ENCODE peak calls at places on chromosomes 4 and X, in seven cellular contexts. S is cardiac fibroblast, Z is lower leg skin, O is AG09309, Q is AG04449, V is choroid plexus epithelial cell, X is fibroblast of mammary gland. K is an unnamed sample.
A peak's percentile ranks its signal among the peaks of the same experiment; 100 is the strongest.

GRCh38 chrX:39907964-39908616 is 189.7 kb downstream of the BCOR start:
- DNase-seq in X (peak; percentile 94), Q (peak; percentile 88), V (peak; percentile 82), S (peak; percentile 89), O (peak; percentile 84), Z (no peak), K (peak; percentile 74)

GRCh38 chr4:184453402-184454160 is 20.8 kb downstream of the IRF2 start:
- DNase-seq in O (no peak), V (peak; percentile 94), X (peak; percentile 85), Q (peak; percentile 80), S (peak; percentile 88), Z (no peak), K (peak; percentile 47)

GRCh38 chrX:131816551-131817136 is 206.5 kb upstream of the STK26 start:
- DNase-seq in Z (peak; percentile 92), V (no peak), S (no peak), X (peak; percentile 75), Q (no peak), O (peak; percentile 71), K (peak; percentile 90)

GRCh38 chrX:73847991-73848390 is 285.0 kb downstream of the CHIC1 start:
- DNase-seq in S (no peak), Q (no peak), Z (no peak), O (no peak), X (no peak), V (peak; percentile 2), K (no peak)

GRCh38 chr4:140152760-140153418 is 1.1 kb downstream of the MAML3 start:
- DNase-seq in S (peak; percentile 60), Z (peak; percentile 94), V (peak; percentile 61), Q (no peak), X (peak; percentile 38), O (no peak), K (peak; percentile 52)

GRCh38 chr4:24693636-24694035 is 101.7 kb upstream of the SOD3 start:
- DNase-seq in V (no peak), X (no peak), S (peak; percentile 29), Z (no peak), Q (no peak), O (no peak), K (no peak)

GRCh38 chrX:57951666-57952319 is 41.5 kb upstream of the ZXDA start:
- DNase-seq in S (no peak), V (no peak), Q (no peak), X (no peak), Z (no peak), O (no peak), K (no peak)

GRCh38 chrX:12988797-12989196 is 13.9 kb downstream of the TMSB4X start:
- DNase-seq in Q (no peak), S (peak; percentile 66), Z (no peak), O (no peak), V (peak; percentile 86), X (peak; percentile 63), K (peak; percentile 68)

GRCh38 chrX:48470833-48471118 is 716 bp upstream of the SLC38A5 start:
- DNase-seq in V (no peak), S (no peak), O (no peak), X (no peak), Z (no peak), Q (no peak), K (no peak)

GRCh38 chr4:65645185-65645584 is 25.1 kb downstream of the EPHA5 start:
- DNase-seq in Z (no peak), X (no peak), S (peak; percentile 53), V (peak; percentile 78), O (no peak), Q (peak; percentile 44), K (no peak)

GRCh38 chrX:107603433-107604159 is 24.7 kb upstream of the PRPS1 start:
- DNase-seq in Q (no peak), Z (no peak), V (no peak), X (no peak), O (no peak), S (no peak), K (no peak)

GRCh38 chr4:43316813-43317212 is 424.3 kb downstream of the GRXCR1 start:
- DNase-seq in Q (no peak), O (no peak), S (no peak), V (no peak), X (peak; percentile 82), Z (no peak), K (no peak)

GRCh38 chrX:47662144-47662657 is 3.2 kb upstream of the UXT start:
- DNase-seq in Z (no peak), V (peak; percentile 95), X (peak; percentile 98), O (peak; percentile 74), S (peak; percentile 87), Q (peak; percentile 90), K (no peak)

GRCh38 chrX:121902463-121902862 is 855.1 kb downstream of the GLUD2 start:
- DNase-seq in V (no peak), Q (no peak), S (peak; percentile 2), O (no peak), X (no peak), Z (no peak), K (no peak)

GRCh38 chr4:165288226-165288625 is 39.2 kb upstream of the MSMO1 start:
- DNase-seq in Z (no peak), X (no peak), S (no peak), Q (no peak), O (no peak), V (no peak), K (no peak)

GRCh38 chrX:15194136-15194535 is 75.7 kb downstream of the ASB9 start:
- DNase-seq in O (no peak), Z (no peak), Q (no peak), V (no peak), S (no peak), X (peak; percentile 56), K (no peak)

GRCh38 chr4:118981171-118981838 is 92.7 kb downstream of the SYNPO2 start:
- DNase-seq in V (peak; percentile 47), Z (no peak), X (peak; percentile 37), Q (peak; percentile 64), S (no peak), O (no peak), K (no peak)

GRCh38 chrX:1165535-1166196 is 46.8 kb downstream of the CRLF2 start:
- DNase-seq in S (peak; percentile 0), X (no peak), V (peak; percentile 5), Z (peak; percentile 50), O (no peak), Q (no peak), K (no peak)
- H3K4me3 ChIP-seq in S (no peak overlapping the region), X (no peak overlapping the region), V (no peak overlapping the region), Z (no peak overlapping the region), O (no peak overlapping the region), Q (no peak overlapping the region), K (no peak overlapping the region)

DNA sequence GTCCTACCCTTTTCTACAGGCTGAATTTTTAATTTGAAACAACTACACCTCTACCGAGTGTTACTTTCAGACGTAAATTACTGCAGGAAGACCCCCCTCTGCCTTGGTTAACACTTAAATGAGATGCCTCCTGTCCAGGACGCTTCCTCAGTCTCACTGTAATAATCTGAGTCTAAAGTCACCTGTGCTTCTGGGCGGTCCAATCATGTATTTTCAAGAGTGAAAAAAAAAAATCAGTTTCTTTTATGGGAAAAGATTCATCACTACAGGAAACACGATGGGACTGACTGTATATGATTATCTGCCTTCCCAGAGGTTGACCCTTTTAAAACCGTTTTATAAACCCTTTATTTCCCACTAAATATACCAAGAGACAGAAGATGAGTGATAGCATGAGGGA is 776 bp downstream of the RBM47 start:
- DNase-seq in S (no peak), Z (no peak), V (no peak), X (no peak), Q (no peak), O (no peak), K (no peak)
- H3K4me3 ChIP-seq in S (peak overlapping the region; percentile 60), Z (no peak overlapping the region), V (peak overlapping the region; percentile 70), X (peak overlapping the region; percentile 60), Q (peak overlapping the region; percentile 61), O (peak overlapping the region; percentile 70), K (no peak overlapping the region)

GRCh38 chr4:157075811-157076577 is at the start of gene GLRB:
- DNase-seq in O (no peak), V (peak; percentile 5), Q (no peak), S (peak; percentile 22), Z (no peak), X (no peak), K (no peak)
- H3K4me3 ChIP-seq in O (peak within 1 kb of the TSS; percentile 90), V (peak within 1 kb of the TSS; percentile 79), Q (peak within 1 kb of the TSS; percentile 73), S (peak within 1 kb of the TSS; percentile 79), Z (peak within 1 kb of the TSS; percentile 52), X (peak within 1 kb of the TSS; percentile 69), K (peak within 1 kb of the TSS; percentile 78)

GRCh38 chr4:133148690-133149363 is at the start of gene PCDH10:
- DNase-seq in S (peak; percentile 96), X (peak; percentile 78), Q (peak; percentile 34), V (peak; percentile 97), Z (peak; percentile 96), O (peak; percentile 40), K (peak; percentile 84)
- H3K4me3 ChIP-seq in S (peak within 1 kb of the TSS; percentile 55), X (peak within 1 kb of the TSS; percentile 33), Q (peak within 1 kb of the TSS; percentile 60), V (peak within 1 kb of the TSS; percentile 64), Z (peak within 1 kb of the TSS; percentile 7), O (peak within 1 kb of the TSS; percentile 38), K (peak within 1 kb of the TSS; percentile 6)

GRCh38 chr4:46994007-46994405 is 625 bp upstream of the GABRA4 start:
- DNase-seq in Q (no peak), Z (no peak), O (no peak), S (no peak), V (peak; percentile 3), X (no peak), K (no peak)
- H3K4me3 ChIP-seq in Q (peak overlapping the region; percentile 50), Z (peak overlapping the region; percentile 12), O (no peak overlapping the region), S (no peak overlapping the region), V (peak overlapping the region; percentile 46), X (no peak overlapping the region), K (no peak overlapping the region)

DNA sequence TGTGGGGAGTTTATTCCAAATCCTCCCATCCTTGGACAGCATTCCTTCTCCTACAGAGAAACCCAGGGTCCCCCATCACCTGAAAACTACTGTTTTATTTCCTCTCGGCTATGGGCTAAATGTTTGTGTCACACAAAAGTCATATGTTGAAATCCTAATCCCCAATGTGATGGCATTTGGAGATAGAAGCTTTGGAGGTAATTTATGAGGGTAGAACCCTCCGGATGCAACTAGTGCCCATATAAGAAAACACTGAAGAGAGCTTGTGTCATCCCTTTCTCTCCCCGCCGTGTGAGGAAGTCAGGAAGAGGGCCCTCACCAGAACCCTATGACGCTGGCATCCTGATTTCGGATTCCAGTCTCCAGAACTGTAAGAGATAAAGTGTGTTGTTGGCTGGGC is 127.8 kb upstream of the NOCT start:
- DNase-seq in V (no peak), S (no peak), X (no peak), Q (no peak), O (no peak), Z (no peak), K (no peak)
- H3K4me3 ChIP-seq in V (no peak overlapping the region), S (no peak overlapping the region), X (no peak overlapping the region), Q (no peak overlapping the region), O (no peak overlapping the region), Z (no peak overlapping the region), K (no peak overlapping the region)

GRCh38 chr4:75327804-75328512 is 186.2 kb downstream of the RCHY1 start:
- DNase-seq in S (peak; percentile 13), X (peak; percentile 54), Q (no peak), V (no peak), O (no peak), Z (no peak), K (no peak)
- H3K4me3 ChIP-seq in S (no peak overlapping the region), X (no peak overlapping the region), Q (no peak overlapping the region), V (no peak overlapping the region), O (no peak overlapping the region), Z (no peak overlapping the region), K (no peak overlapping the region)

GRCh38 chr4:163610642-163611041 is 116.2 kb downstream of the TMA16 start:
- DNase-seq in X (no peak), O (no peak), Q (no peak), V (no peak), Z (no peak), S (no peak), K (no peak)
- H3K4me3 ChIP-seq in X (no peak overlapping the region), O (no peak overlapping the region), Q (no peak overlapping the region), V (no peak overlapping the region), Z (no peak overlapping the region), S (no peak overlapping the region), K (no peak overlapping the region)

K was measured in lung.